ENCODE peak calls at places on chromosomes 13 and 19, in six cellular contexts. R is WTC11, H is HepG2, K is H1, N is endothelial cell of umbilical vein, B is K562. V is an unnamed sample.

GRCh38 chr13:25869941-25870340 is 181.9 kb downstream of the SHISA2 start:
- DNase-seq in H (no peak), R (no peak), B (no peak), N (no peak), K (no peak), V (no peak)

GRCh38 chr19:46678110-46678732 is 17.2 kb upstream of the DACT3 start:
- DNase-seq in B (peak), R (peak), H (no peak), K (no peak), N (peak), V (peak)

GRCh38 chr19:50328257-50329145 is 676 bp downstream of the KCNC3 start:
- DNase-seq in R (peak), K (no peak), B (peak), N (peak), H (no peak), V (no peak)

GRCh38 chr19:28466107-28467045 is 746.6 kb downstream of the UQCRFS1 start:
- DNase-seq in K (no peak), B (peak), N (no peak), H (peak), R (peak), V (peak)

GRCh38 chr19:33498391-33499000 is 23.1 kb downstream of the PEPD start:
- DNase-seq in H (no peak), K (no peak), R (no peak), N (no peak), B (no peak), V (no peak)

GRCh38 chr19:23764781-23765180 is 6.1 kb upstream of the ZNF681 start:
- DNase-seq in K (no peak), R (no peak), H (no peak), B (no peak), N (no peak), V (no peak)

GRCh38 chr13:23609414-23610186 is 39.4 kb downstream of the TNFRSF19 start:
- DNase-seq in H (no peak), R (no peak), B (no peak), K (no peak), N (peak), V (no peak)

GRCh38 chr13:48586591-48587103 is 53.8 kb upstream of the RCBTB2 start:
- DNase-seq in N (peak), R (no peak), K (no peak), H (no peak), B (peak), V (no peak)

GRCh38 chr13:102914629-102914935 is 68.8 kb downstream of the ERCC5 start:
- DNase-seq in R (no peak), B (no peak), H (no peak), N (no peak), K (no peak), V (no peak)

GRCh38 chr13:91211548-91211947 is 135.9 kb upstream of the MIR17HG start:
- DNase-seq in N (peak), B (no peak), R (no peak), K (no peak), H (no peak), V (no peak)

GRCh38 chr19:29623726-29624488 is 17.8 kb downstream of the POP4 start:
- DNase-seq in H (no peak), K (no peak), N (no peak), B (peak), R (no peak), V (no peak)

GRCh38 chr19:40219721-40220276 is 1.6 kb upstream of the TTC9B start:
- DNase-seq in K (no peak), H (no peak), B (peak), N (peak), R (no peak), V (peak)

GRCh38 chr13:90867336-90867683 is 480.2 kb upstream of the MIR17HG start:
- DNase-seq in R (peak), B (peak), K (peak), H (peak), N (peak), V (peak)

GRCh38 chr19:37763488-37763887 is 15.9 kb downstream of the ZNF573 start:
- DNase-seq in N (no peak), H (no peak), B (no peak), R (no peak), K (no peak), V (no peak)

GRCh38 chr13:101306773-101307172 is 109.5 kb downstream of the NALCN start:
- DNase-seq in H (no peak), N (no peak), R (no peak), B (no peak), K (no peak), V (no peak)

GRCh38 chr13:44331912-44332840 is 41.4 kb upstream of the SERP2 start:
- DNase-seq in R (no peak), H (no peak), K (no peak), B (no peak), N (peak), V (no peak)

GRCh38 chr13:26380930-26381329 is 127.0 kb downstream of the CDK8 start:
- DNase-seq in H (no peak), B (no peak), R (no peak), K (no peak), N (no peak), V (no peak)

GRCh38 chr13:39915418-39915817 is 260.0 kb downstream of the COG6 start:
- DNase-seq in K (no peak), B (no peak), R (no peak), H (no peak), N (no peak), V (no peak)

GRCh38 chr13:112943309-112944125 is 25.5 kb upstream of the MCF2L start:
- DNase-seq in H (no peak), B (no peak), R (peak), K (no peak), N (no peak), V (peak)

GRCh38 chr19:34733266-34733825 is 697 bp upstream of the ZNF181 start:
- DNase-seq in B (peak), R (peak), H (peak), N (no peak), K (peak), V (no peak)

GRCh38 chr13:111456452-111457230 is 136.2 kb downstream of the TEX29 start:
- DNase-seq in K (no peak), B (no peak), N (no peak), H (no peak), R (no peak), V (no peak)

GRCh38 chr13:28273919-28274318 is 135.6 kb downstream of the PAN3 start:
- DNase-seq in K (no peak), B (no peak), H (no peak), R (no peak), N (peak), V (no peak)

GRCh38 chr13:108269601-108270328 is at the start of gene TNFSF13B:
- DNase-seq in B (no peak), R (peak), H (peak), N (peak), K (peak), V (peak)

GRCh38 chr13:72643339-72643989 is 84.0 kb downstream of the MZT1 start:
- DNase-seq in B (peak), N (peak), K (no peak), R (peak), H (peak), V (peak)

GRCh38 chr19:15180451-15181390 is 20.1 kb downstream of the NOTCH3 start:
- DNase-seq in N (no peak), K (no peak), H (peak), R (peak), B (peak), V (no peak)
- TF ChIP-seq JUN in N (no peak), K (no peak), H (no peak), R (no peak), B (no peak), V (no peak)

GRCh38 chr19:30693179-30693578 is 321.0 kb downstream of the ZNF536 start:
- DNase-seq in N (no peak), R (no peak), B (no peak), H (no peak), K (no peak), V (no peak)
- TF ChIP-seq JUN in N (no peak), R (no peak), B (no peak), H (no peak), K (no peak), V (no peak)

GRCh38 chr13:22262328-22262920 is 591.6 kb downstream of the FGF9 start:
- DNase-seq in N (no peak), B (no peak), H (no peak), R (no peak), K (no peak), V (no peak)
- TF ChIP-seq JUN in N (no peak), B (no peak), H (no peak), R (no peak), K (no peak), V (no peak)

DNA sequence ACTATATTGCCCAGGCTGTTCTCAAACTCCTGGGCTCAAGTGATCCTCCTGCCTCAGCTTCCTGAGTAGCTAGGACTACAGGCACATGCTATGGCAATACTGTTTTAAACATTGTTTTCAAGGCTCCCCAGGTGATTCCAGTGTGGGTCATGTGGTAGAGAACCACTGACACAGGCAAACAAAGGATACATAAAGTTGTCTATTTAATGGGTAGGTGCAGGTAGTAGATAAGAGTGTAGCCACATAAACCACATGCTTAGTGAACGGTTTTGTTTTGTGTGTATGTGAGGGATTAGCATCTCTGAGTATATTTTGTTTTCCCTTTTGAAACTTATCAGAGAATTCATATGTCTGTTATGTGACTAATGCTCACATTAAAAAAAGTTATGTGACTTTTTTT is 36.7 kb downstream of the USPL1 start:
- DNase-seq in K (no peak), H (no peak), R (no peak), B (peak), N (no peak), V (no peak)
- TF ChIP-seq JUN in K (no peak), H (no peak), R (no peak), B (no peak), N (no peak), V (no peak)

DNA sequence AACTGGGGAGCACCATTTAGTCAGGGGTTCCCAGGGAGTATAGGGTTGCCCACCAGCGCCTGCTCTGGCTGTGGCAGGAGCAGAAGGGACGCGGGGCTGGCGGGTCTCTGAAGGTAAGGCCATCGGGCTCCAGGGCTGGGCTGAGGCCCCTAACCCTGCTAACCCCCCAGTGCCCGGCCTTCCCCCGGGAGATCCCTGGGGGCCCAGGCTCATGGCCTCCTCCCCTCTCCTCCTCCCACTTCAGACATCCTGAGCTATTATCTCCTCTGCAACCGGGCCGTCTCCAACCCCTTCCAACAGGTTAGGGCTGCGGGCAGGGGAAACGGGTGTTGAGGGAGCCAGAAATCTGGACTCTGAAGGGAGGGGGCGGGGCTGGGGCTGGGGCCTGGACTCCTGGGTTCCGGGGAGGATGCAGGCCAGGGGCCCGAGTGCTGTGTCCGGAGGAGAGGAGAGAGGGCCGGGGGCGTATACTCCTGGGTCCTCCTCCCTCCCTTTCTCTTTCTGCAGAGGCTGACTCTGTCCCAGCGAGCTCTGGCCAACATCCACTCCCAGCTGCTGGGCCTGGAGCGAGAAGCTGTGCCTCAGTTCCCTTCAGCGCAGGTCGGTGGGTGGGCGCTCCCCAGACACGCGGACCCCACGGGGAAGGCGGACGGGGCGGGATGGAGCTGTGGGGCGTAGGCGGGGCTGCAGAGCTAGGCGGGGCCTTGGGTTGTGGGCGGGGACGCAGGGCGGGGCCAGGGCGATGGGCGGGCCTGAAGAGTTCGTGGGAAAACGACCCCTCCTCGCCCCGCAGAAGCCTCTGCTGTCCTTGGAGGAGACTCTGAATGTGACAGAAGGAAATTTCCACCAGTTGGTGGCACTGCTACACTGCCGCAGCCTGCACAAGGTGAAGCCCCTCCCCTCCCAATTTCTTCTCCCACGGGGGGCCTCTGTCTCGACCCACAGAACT is 15.3 kb downstream of the TTYH1 start:
- DNase-seq in H (no peak), K (no peak), B (peak), R (peak), N (peak), V (no peak)
- TF ChIP-seq JUN in H (no peak), K (no peak), B (no peak), R (no peak), N (no peak), V (no peak)

DNA sequence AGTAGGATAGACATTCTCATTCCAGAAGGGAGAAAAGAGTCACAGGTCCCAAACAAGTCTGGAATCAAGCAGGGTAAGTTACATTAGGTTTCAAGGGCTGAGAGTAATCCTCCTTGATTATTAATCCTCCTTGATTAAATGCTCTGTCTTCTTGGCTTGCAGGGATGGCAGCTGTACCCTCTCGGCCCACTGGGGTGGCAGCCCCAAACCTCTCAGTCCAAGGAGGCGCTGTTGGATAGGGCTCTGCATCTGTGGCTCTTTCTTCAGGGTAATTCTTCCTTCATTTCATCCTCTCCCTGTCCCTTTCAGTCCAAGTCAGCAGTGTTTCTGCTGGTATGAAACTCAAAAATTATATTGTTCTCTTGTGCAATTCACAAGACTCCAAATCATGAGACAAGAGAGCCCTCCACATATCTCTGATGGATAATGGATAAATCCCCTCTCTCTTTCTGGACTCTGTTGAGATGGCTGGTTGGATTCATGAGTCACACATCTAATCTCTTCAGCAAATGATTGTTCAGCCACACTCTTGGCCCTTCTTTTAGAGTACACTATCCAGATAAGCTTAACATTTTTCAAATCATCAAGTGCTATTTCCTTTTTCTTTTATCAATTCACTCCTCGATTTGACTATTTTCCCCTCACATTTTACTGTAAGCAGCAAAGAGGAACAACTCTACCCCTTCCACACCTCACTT is 323.7 kb upstream of the HTR2A start:
- DNase-seq in B (no peak), N (no peak), K (no peak), H (no peak), R (no peak), V (no peak)
- TF ChIP-seq JUN in B (no peak), N (no peak), K (no peak), H (no peak), R (no peak), V (no peak)

GRCh38 chr19:44741841-44742352 is 6.6 kb upstream of the BCL3 start:
- DNase-seq in H (peak), B (peak), K (no peak), N (peak), R (no peak), V (peak)
- TF ChIP-seq JUN in H (no peak), B (peak), K (no peak), N (peak), R (no peak), V (peak)

V was measured in A549.